ENCODE peak calls at places on chromosome 16, in nine cellular contexts. One of them, this sample, is unnamed.

GRCh38 chr16:87778830-87779579 is 13.2 kb upstream of the KLHDC4 start:
- DNase-seq in A673: peak
- DNase-seq in transverse colon: peak
- DNase-seq in body of pancreas: peak
- DNase-seq in neural progenitor cell: peak
- DNase-seq in thoracic aorta: peak
- DNase-seq in heart right ventricle: peak
- DNase-seq in heart left ventricle: peak
- DNase-seq in fibroblast of lung: peak
- DNase-seq in this sample: peak

GRCh38 chr16:72427001-72427785 is 255.2 kb upstream of the PMFBP1 start:
- DNase-seq in A673: no peak
- DNase-seq in fibroblast of lung: no peak
- DNase-seq in heart left ventricle: no peak
- DNase-seq in transverse colon: no peak
- DNase-seq in heart right ventricle: no peak
- DNase-seq in body of pancreas: no peak
- DNase-seq in thoracic aorta: no peak
- DNase-seq in neural progenitor cell: no peak
- DNase-seq in this sample: no peak

GRCh38 chr16:51982715-51983680 is 563.9 kb downstream of the TOX3 start:
- DNase-seq in heart left ventricle: no peak
- DNase-seq in heart right ventricle: no peak
- DNase-seq in fibroblast of lung: peak
- DNase-seq in A673: peak
- DNase-seq in transverse colon: peak
- DNase-seq in body of pancreas: peak
- DNase-seq in neural progenitor cell: peak
- DNase-seq in thoracic aorta: no peak
- DNase-seq in this sample: peak

GRCh38 chr16:23435500-23435899 is 17.5 kb downstream of the COG7 start:
- DNase-seq in heart right ventricle: peak
- DNase-seq in heart left ventricle: peak
- DNase-seq in A673: peak
- DNase-seq in fibroblast of lung: peak
- DNase-seq in body of pancreas: peak
- DNase-seq in thoracic aorta: no peak
- DNase-seq in transverse colon: peak
- DNase-seq in neural progenitor cell: peak
- DNase-seq in this sample: peak

GRCh38 chr16:1645914-1646525 is 32.1 kb upstream of the JPT2 start:
- DNase-seq in transverse colon: no peak
- DNase-seq in thoracic aorta: no peak
- DNase-seq in body of pancreas: no peak
- DNase-seq in heart right ventricle: no peak
- DNase-seq in neural progenitor cell: no peak
- DNase-seq in A673: peak
- DNase-seq in fibroblast of lung: peak
- DNase-seq in heart left ventricle: no peak
- DNase-seq in this sample: no peak

GRCh38 chr16:51393381-51394005 is 242.4 kb upstream of the SALL1 start:
- DNase-seq in neural progenitor cell: no peak
- DNase-seq in body of pancreas: no peak
- DNase-seq in heart right ventricle: no peak
- DNase-seq in thoracic aorta: no peak
- DNase-seq in fibroblast of lung: peak
- DNase-seq in heart left ventricle: no peak
- DNase-seq in A673: no peak
- DNase-seq in transverse colon: no peak
- DNase-seq in this sample: no peak

GRCh38 chr16:65975049-65975708 is 391.3 kb upstream of the CDH5 start:
- DNase-seq in A673: peak
- DNase-seq in neural progenitor cell: peak
- DNase-seq in heart right ventricle: no peak
- DNase-seq in fibroblast of lung: peak
- DNase-seq in body of pancreas: no peak
- DNase-seq in heart left ventricle: no peak
- DNase-seq in transverse colon: no peak
- DNase-seq in thoracic aorta: no peak
- DNase-seq in this sample: no peak

GRCh38 chr16:56343661-56344517 is 81.5 kb downstream of the AMFR start:
- DNase-seq in thoracic aorta: no peak
- DNase-seq in fibroblast of lung: no peak
- DNase-seq in body of pancreas: no peak
- DNase-seq in heart right ventricle: no peak
- DNase-seq in neural progenitor cell: no peak
- DNase-seq in transverse colon: no peak
- DNase-seq in heart left ventricle: no peak
- DNase-seq in A673: no peak
- DNase-seq in this sample: no peak

GRCh38 chr16:30746638-30747160 is 1.5 kb upstream of the PHKG2 start:
- DNase-seq in heart left ventricle: no peak
- DNase-seq in body of pancreas: no peak
- DNase-seq in transverse colon: no peak
- DNase-seq in A673: no peak
- DNase-seq in fibroblast of lung: no peak
- DNase-seq in thoracic aorta: no peak
- DNase-seq in neural progenitor cell: no peak
- DNase-seq in heart right ventricle: no peak
- DNase-seq in this sample: no peak

GRCh38 chr16:78676351-78676750 is 576.9 kb downstream of the WWOX start:
- DNase-seq in heart left ventricle: no peak
- DNase-seq in neural progenitor cell: no peak
- DNase-seq in heart right ventricle: no peak
- DNase-seq in A673: no peak
- DNase-seq in thoracic aorta: no peak
- DNase-seq in body of pancreas: no peak
- DNase-seq in transverse colon: no peak
- DNase-seq in fibroblast of lung: peak
- DNase-seq in this sample: no peak

GRCh38 chr16:81861503-81861902 is 82.4 kb downstream of the PLCG2 start:
- DNase-seq in neural progenitor cell: no peak
- DNase-seq in fibroblast of lung: no peak
- DNase-seq in transverse colon: no peak
- DNase-seq in heart right ventricle: no peak
- DNase-seq in A673: no peak
- DNase-seq in body of pancreas: no peak
- DNase-seq in thoracic aorta: no peak
- DNase-seq in heart left ventricle: no peak
- DNase-seq in this sample: no peak

GRCh38 chr16:75062135-75062943 is 54.2 kb downstream of the LDHD start:
- DNase-seq in heart right ventricle: peak
- DNase-seq in heart left ventricle: peak
- DNase-seq in fibroblast of lung: peak
- DNase-seq in A673: no peak
- DNase-seq in body of pancreas: peak
- DNase-seq in thoracic aorta: no peak
- DNase-seq in transverse colon: no peak
- DNase-seq in neural progenitor cell: no peak
- DNase-seq in this sample: no peak

GRCh38 chr16:11560701-11561439 is 25.8 kb downstream of the LITAF start:
- DNase-seq in thoracic aorta: no peak
- DNase-seq in neural progenitor cell: peak
- DNase-seq in A673: no peak
- DNase-seq in body of pancreas: peak
- DNase-seq in heart right ventricle: no peak
- DNase-seq in fibroblast of lung: no peak
- DNase-seq in heart left ventricle: no peak
- DNase-seq in transverse colon: peak
- DNase-seq in this sample: no peak

GRCh38 chr16:12434567-12434966 is 369.1 kb downstream of the CPPED1 start:
- DNase-seq in heart left ventricle: no peak
- DNase-seq in body of pancreas: no peak
- DNase-seq in fibroblast of lung: no peak
- DNase-seq in A673: no peak
- DNase-seq in neural progenitor cell: no peak
- DNase-seq in thoracic aorta: no peak
- DNase-seq in transverse colon: no peak
- DNase-seq in heart right ventricle: no peak
- DNase-seq in this sample: no peak

GRCh38 chr16:11679941-11680911 is 12.0 kb downstream of the SNN start:
- DNase-seq in heart right ventricle: no peak
- DNase-seq in heart left ventricle: no peak
- DNase-seq in transverse colon: no peak
- DNase-seq in body of pancreas: no peak
- DNase-seq in fibroblast of lung: no peak
- DNase-seq in neural progenitor cell: no peak
- DNase-seq in A673: no peak
- DNase-seq in thoracic aorta: no peak
- DNase-seq in this sample: no peak

GRCh38 chr16:70604407-70605283 is 41.7 kb upstream of the IL34 start:
- DNase-seq in body of pancreas: no peak
- DNase-seq in fibroblast of lung: no peak
- DNase-seq in neural progenitor cell: no peak
- DNase-seq in A673: no peak
- DNase-seq in heart right ventricle: no peak
- DNase-seq in heart left ventricle: no peak
- DNase-seq in transverse colon: no peak
- DNase-seq in thoracic aorta: no peak
- DNase-seq in this sample: no peak

GRCh38 chr16:24685539-24686432 is 43.7 kb upstream of the TNRC6A start:
- DNase-seq in heart left ventricle: peak
- DNase-seq in neural progenitor cell: peak
- DNase-seq in transverse colon: peak
- DNase-seq in body of pancreas: peak
- DNase-seq in A673: no peak
- DNase-seq in heart right ventricle: peak
- DNase-seq in thoracic aorta: peak
- DNase-seq in fibroblast of lung: peak
- DNase-seq in this sample: no peak

GRCh38 chr16:53771655-53772497 is 67.9 kb downstream of the FTO start:
- DNase-seq in thoracic aorta: no peak
- DNase-seq in body of pancreas: no peak
- DNase-seq in heart left ventricle: no peak
- DNase-seq in neural progenitor cell: no peak
- DNase-seq in transverse colon: no peak
- DNase-seq in heart right ventricle: no peak
- DNase-seq in fibroblast of lung: no peak
- DNase-seq in A673: no peak
- DNase-seq in this sample: no peak

GRCh38 chr16:53773881-53774280 is 69.9 kb downstream of the FTO start:
- DNase-seq in heart right ventricle: no peak
- DNase-seq in transverse colon: no peak
- DNase-seq in body of pancreas: no peak
- DNase-seq in A673: no peak
- DNase-seq in neural progenitor cell: no peak
- DNase-seq in heart left ventricle: no peak
- DNase-seq in fibroblast of lung: peak
- DNase-seq in thoracic aorta: no peak
- DNase-seq in this sample: no peak

GRCh38 chr16:53775821-53776431 is 72.0 kb downstream of the FTO start:
- DNase-seq in fibroblast of lung: peak
- DNase-seq in neural progenitor cell: peak
- DNase-seq in heart right ventricle: peak
- DNase-seq in body of pancreas: peak
- DNase-seq in thoracic aorta: peak
- DNase-seq in A673: peak
- DNase-seq in transverse colon: peak
- DNase-seq in heart left ventricle: peak
- DNase-seq in this sample: no peak

GRCh38 chr16:53773150-53773846 is 69.3 kb downstream of the FTO start:
- DNase-seq in heart left ventricle: peak
- DNase-seq in thoracic aorta: no peak
- DNase-seq in heart right ventricle: no peak
- DNase-seq in fibroblast of lung: peak
- DNase-seq in A673: peak
- DNase-seq in body of pancreas: peak
- DNase-seq in neural progenitor cell: peak
- DNase-seq in transverse colon: peak
- DNase-seq in this sample: peak

GRCh38 chr16:53775106-53775820 is 71.3 kb downstream of the FTO start:
- DNase-seq in fibroblast of lung: no peak
- DNase-seq in neural progenitor cell: no peak
- DNase-seq in thoracic aorta: no peak
- DNase-seq in body of pancreas: no peak
- DNase-seq in heart right ventricle: no peak
- DNase-seq in A673: no peak
- DNase-seq in heart left ventricle: no peak
- DNase-seq in transverse colon: no peak
- DNase-seq in this sample: no peak
- H3K4me3 ChIP-seq in fibroblast of lung: no peak
- H3K4me3 ChIP-seq in neural progenitor cell: no peak
- H3K4me3 ChIP-seq in thoracic aorta: no peak
- H3K4me3 ChIP-seq in body of pancreas: no peak
- H3K4me3 ChIP-seq in heart right ventricle: no peak
- H3K4me3 ChIP-seq in A673: no peak
- H3K4me3 ChIP-seq in heart left ventricle: no peak
- H3K4me3 ChIP-seq in transverse colon: no peak
- H3K4me3 ChIP-seq in this sample: no peak

DNA sequence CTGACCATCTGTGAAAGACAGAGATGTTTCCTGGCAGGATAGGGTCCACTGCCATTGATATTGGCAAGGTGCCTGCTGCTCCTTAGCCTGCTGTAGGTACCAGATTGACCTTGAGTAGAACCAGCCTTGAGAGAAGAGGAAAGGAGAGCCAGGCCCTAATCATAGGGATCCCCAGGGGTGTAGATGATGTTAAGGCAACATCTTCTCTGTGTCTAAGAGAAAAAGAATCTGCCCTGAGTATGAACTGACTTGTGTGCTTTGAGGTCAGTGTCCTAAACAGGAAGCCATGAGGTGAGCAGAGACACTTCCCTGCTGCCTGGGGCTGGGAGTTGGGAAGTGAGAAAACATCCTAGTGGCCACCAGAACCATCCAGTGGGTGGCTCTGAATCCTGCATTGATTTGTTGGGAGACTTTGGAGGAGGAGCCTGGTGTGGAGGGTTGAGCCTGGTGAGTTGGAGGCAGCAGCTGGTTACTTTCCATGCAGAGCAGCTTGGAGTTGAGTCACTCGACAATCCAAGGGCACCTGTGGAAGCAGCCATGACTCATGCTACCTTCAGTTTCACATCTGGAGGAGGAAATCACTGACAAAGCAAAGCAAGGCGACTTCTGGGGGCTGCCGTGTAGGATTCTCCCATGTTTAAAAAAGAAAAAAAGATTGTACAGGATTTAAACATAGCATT is 47.8 kb downstream of the BMERB1 start:
- DNase-seq in thoracic aorta: no peak
- DNase-seq in fibroblast of lung: peak
- DNase-seq in neural progenitor cell: no peak
- DNase-seq in A673: peak
- DNase-seq in heart right ventricle: no peak
- DNase-seq in body of pancreas: peak
- DNase-seq in heart left ventricle: peak
- DNase-seq in transverse colon: peak
- DNase-seq in this sample: peak
- H3K27ac ChIP-seq in thoracic aorta: no peak
- H3K27ac ChIP-seq in fibroblast of lung: peak
- H3K27ac ChIP-seq in neural progenitor cell: no peak
- H3K27ac ChIP-seq in A673: no peak
- H3K27ac ChIP-seq in heart right ventricle: no peak
- H3K27ac ChIP-seq in body of pancreas: no peak
- H3K27ac ChIP-seq in heart left ventricle: no peak
- H3K27ac ChIP-seq in transverse colon: peak
- H3K27ac ChIP-seq in this sample: no peak

GRCh38 chr16:13956635-13957196 is 36.8 kb downstream of the ERCC4 start:
- DNase-seq in transverse colon: no peak
- DNase-seq in fibroblast of lung: no peak
- DNase-seq in body of pancreas: no peak
- DNase-seq in A673: no peak
- DNase-seq in thoracic aorta: no peak
- DNase-seq in neural progenitor cell: no peak
- DNase-seq in heart right ventricle: no peak
- DNase-seq in heart left ventricle: no peak
- DNase-seq in this sample: no peak
- H3K4me3 ChIP-seq in transverse colon: peak
- H3K4me3 ChIP-seq in fibroblast of lung: peak
- H3K4me3 ChIP-seq in body of pancreas: no peak
- H3K4me3 ChIP-seq in A673: peak
- H3K4me3 ChIP-seq in thoracic aorta: peak
- H3K4me3 ChIP-seq in neural progenitor cell: no peak
- H3K4me3 ChIP-seq in heart right ventricle: no peak
- H3K4me3 ChIP-seq in heart left ventricle: peak
- H3K4me3 ChIP-seq in this sample: no peak

GRCh38 chr16:89785523-89786155 is 30.8 kb downstream of the FANCA start:
- DNase-seq in transverse colon: peak
- DNase-seq in heart left ventricle: no peak
- DNase-seq in A673: no peak
- DNase-seq in body of pancreas: no peak
- DNase-seq in neural progenitor cell: no peak
- DNase-seq in heart right ventricle: no peak
- DNase-seq in fibroblast of lung: no peak
- DNase-seq in thoracic aorta: no peak
- DNase-seq in this sample: no peak
- H3K27ac ChIP-seq in transverse colon: no peak
- H3K27ac ChIP-seq in heart left ventricle: no peak
- H3K27ac ChIP-seq in A673: no peak
- H3K27ac ChIP-seq in body of pancreas: no peak
- H3K27ac ChIP-seq in neural progenitor cell: no peak
- H3K27ac ChIP-seq in heart right ventricle: no peak
- H3K27ac ChIP-seq in fibroblast of lung: no peak
- H3K27ac ChIP-seq in thoracic aorta: no peak
- H3K27ac ChIP-seq in this sample: no peak

This sample was measured in WERI-Rb-1.